ENCODE peak calls at places on chromosomes 4 and X, in four cellular contexts. Z is WTC11, J is H1, Y is GM12878. D is an unnamed sample.

GRCh38 chr4:80335554-80336358 is at the start of gene CFAP299:
- DNase-seq in Z (peak), J (peak), Y (peak), D (peak)

GRCh38 chr4:42786350-42787070 is 106.0 kb upstream of the GRXCR1 start:
- DNase-seq in Z (peak), J (no peak), Y (no peak), D (peak)

GRCh38 chrX:37997096-37997495 is 9.3 kb upstream of the SYTL5 start:
- DNase-seq in Z (no peak), J (no peak), Y (no peak), D (no peak)

GRCh38 chrX:108736509-108737479 is at the start of gene IRS4:
- DNase-seq in Z (peak), J (peak), Y (no peak), D (peak)

GRCh38 chr4:105895609-105896460 is 564 bp downstream of the NPNT start:
- DNase-seq in Z (peak), J (no peak), Y (no peak), D (peak)

GRCh38 chrX:65999563-66000148 is 40.2 kb downstream of the VSIG4 start:
- DNase-seq in Z (no peak), J (no peak), Y (no peak), D (no peak)

GRCh38 chr4:65845169-65845568 is 174.9 kb upstream of the EPHA5 start:
- DNase-seq in Z (no peak), J (no peak), Y (no peak), D (no peak)

GRCh38 chr4:89894654-89895652 is at the start of gene MMRN1:
- DNase-seq in Z (no peak), J (no peak), Y (no peak), D (no peak)

GRCh38 chr4:140653718-140654515 is 85.2 kb upstream of the UCP1 start:
- DNase-seq in Z (no peak), J (no peak), Y (no peak), D (peak)

GRCh38 chr4:158411180-158411721 is 110.4 kb upstream of the RXFP1 start:
- DNase-seq in Z (no peak), J (no peak), Y (no peak), D (no peak)

GRCh38 chrX:23525531-23525930 is 141.8 kb upstream of the PRDX4 start:
- DNase-seq in Z (no peak), J (no peak), Y (no peak), D (no peak)

GRCh38 chr4:88613417-88613875 is 21.2 kb downstream of the HERC3 start:
- DNase-seq in Z (no peak), J (no peak), Y (no peak), D (peak)

GRCh38 chrX:49103637-49104036 is 19.9 kb downstream of the GPKOW start:
- DNase-seq in Z (no peak), J (no peak), Y (no peak), D (no peak)

GRCh38 chrX:70033348-70033747 is 16.4 kb downstream of the AWAT2 start:
- DNase-seq in Z (peak), J (no peak), Y (no peak), D (peak)

GRCh38 chrX:15269120-15269519 is 763 bp downstream of the ASB9 start:
- DNase-seq in Z (no peak), J (no peak), Y (no peak), D (no peak)

GRCh38 chr4:103092245-103092644 is 7.4 kb downstream of the BDH2 start:
- DNase-seq in Z (no peak), J (no peak), Y (no peak), D (no peak)

GRCh38 chr4:53583513-53583912 is 7.8 kb downstream of the LNX1 start:
- DNase-seq in Z (no peak), J (no peak), Y (no peak), D (no peak)

GRCh38 chrX:87583679-87584078 is 66.1 kb downstream of the KLHL4 start:
- DNase-seq in Z (peak), J (peak), Y (no peak), D (peak)

GRCh38 chr4:2822461-2823300 is 21.0 kb upstream of the ADD1 start:
- DNase-seq in Z (no peak), J (no peak), Y (no peak), D (no peak)

GRCh38 chrX:69024931-69025330 is 140.3 kb downstream of the PJA1 start:
- DNase-seq in Z (no peak), J (no peak), Y (no peak), D (peak)

GRCh38 chrX:48683411-48683982 is at the start of gene WAS:
- DNase-seq in Z (no peak), J (no peak), Y (peak), D (no peak)

GRCh38 chr4:20512053-20512810 is 188.0 kb upstream of the PACRGL start:
- DNase-seq in Z (no peak), J (no peak), Y (no peak), D (no peak)
- TF ChIP-seq CREB1 in Z (no peak), J (no peak), Y (no peak), D (no peak)

DNA sequence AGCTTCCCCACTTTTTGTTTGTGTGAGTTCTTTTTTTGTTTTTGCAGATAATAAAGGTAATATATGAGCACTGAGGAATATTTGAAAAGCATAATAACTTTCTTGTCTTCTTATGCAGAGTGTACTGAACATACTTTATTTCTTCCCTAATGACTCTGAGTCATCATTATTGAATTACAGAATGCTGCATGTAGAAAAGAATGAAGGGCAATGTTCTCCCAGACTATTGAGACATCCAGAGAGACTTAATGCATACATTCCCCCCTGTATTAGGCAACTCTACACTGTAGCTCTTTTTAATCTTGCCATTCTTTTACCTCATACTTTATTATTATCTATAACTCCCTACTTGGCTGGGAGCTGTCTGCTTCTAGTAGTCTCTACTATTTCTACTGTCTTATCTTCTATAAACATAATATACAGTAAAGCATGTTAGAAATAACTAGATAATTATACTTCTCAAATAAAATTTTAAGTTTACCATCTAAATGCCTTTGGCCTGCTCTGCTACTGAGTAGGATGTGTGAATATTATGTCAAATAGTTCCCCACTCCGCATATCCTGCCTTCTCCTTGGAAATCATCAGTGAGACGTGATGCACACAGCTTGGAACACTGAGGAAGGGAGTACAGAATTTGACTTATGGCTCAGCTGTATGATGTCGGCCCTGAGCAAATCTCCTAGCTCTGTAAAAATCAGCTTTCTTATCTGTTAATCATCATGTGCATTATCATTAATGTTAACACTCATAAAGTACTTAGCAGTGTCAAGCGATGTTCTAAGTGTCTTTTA is 240.7 kb upstream of the ANKRD50 start:
- DNase-seq in Z (no peak), J (no peak), Y (no peak), D (no peak)
- TF ChIP-seq CREB1 in Z (no peak), J (no peak), Y (no peak), D (no peak)

GRCh38 chrX:45385767-45386166 is 185.1 kb upstream of the DIPK2B start:
- DNase-seq in Z (no peak), J (no peak), Y (no peak), D (no peak)
- TF ChIP-seq CREB1 in Z (no peak), J (no peak), Y (no peak), D (no peak)

GRCh38 chr4:70110917-70111316 is 43.1 kb upstream of the PRR27 start:
- DNase-seq in Z (no peak), J (no peak), Y (no peak), D (no peak)
- TF ChIP-seq CREB1 in Z (no peak), J (no peak), Y (no peak), D (no peak)

GRCh38 chrX:129678881-129679195 is 24.1 kb upstream of the APLN start:
- DNase-seq in Z (no peak), J (no peak), Y (no peak), D (no peak)

GRCh38 chrX:129679856-129680255 is 25.1 kb upstream of the APLN start:
- DNase-seq in Z (no peak), J (no peak), Y (no peak), D (no peak)

GRCh38 chrX:129682979-129683378 is 28.2 kb upstream of the APLN start:
- DNase-seq in Z (no peak), J (no peak), Y (no peak), D (no peak)

GRCh38 chrX:129678176-129678880 is 23.6 kb upstream of the APLN start:
- DNase-seq in Z (no peak), J (no peak), Y (no peak), D (peak)
- TF ChIP-seq CREB1 in Z (no peak), J (no peak), Y (no peak), D (no peak)

GRCh38 chr4:173498023-173498422 is 32.0 kb downstream of the HAND2 start:
- DNase-seq in Z (no peak), J (no peak), Y (no peak), D (no peak)
- TF ChIP-seq CREB1 in Z (no peak), J (no peak), Y (no peak), D (no peak)

DNA sequence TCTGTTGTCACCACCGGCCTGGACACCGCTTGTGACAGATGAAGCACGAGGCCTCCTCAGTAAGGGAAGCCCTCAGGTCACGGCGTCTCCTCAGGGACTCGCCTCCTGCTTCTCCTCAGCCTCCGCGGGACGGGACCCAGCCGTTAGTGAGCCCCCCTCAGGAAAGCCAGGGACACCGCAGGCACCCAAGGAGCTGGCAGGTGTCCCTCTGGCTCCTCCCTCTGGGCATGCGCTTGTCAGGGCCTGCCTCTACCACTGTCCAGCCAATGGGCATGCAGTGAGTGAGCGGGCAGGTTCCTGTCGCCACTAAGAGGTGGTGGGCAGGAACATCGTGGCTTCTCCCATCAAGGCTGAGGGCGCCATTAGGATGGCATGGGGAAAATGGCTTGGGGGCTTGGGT is 23.5 kb upstream of the CT55 start:
- DNase-seq in Z (peak), J (peak), Y (no peak), D (peak)
- TF ChIP-seq CREB1 in Z (no peak), J (no peak), Y (no peak), D (no peak)

GRCh38 chr4:7338876-7339623 is 95.7 kb downstream of the PSAPL1 start:
- DNase-seq in Z (no peak), J (no peak), Y (no peak), D (no peak)
- TF ChIP-seq CREB1 in Z (no peak), J (no peak), Y (no peak), D (no peak)

GRCh38 chrX:150610038-150610437 is 41.6 kb downstream of the MTM1 start:
- DNase-seq in Z (no peak), J (no peak), Y (no peak), D (no peak)

GRCh38 chrX:150602296-150602695 is 33.9 kb downstream of the MTM1 start:
- DNase-seq in Z (no peak), J (no peak), Y (no peak), D (no peak)

GRCh38 chrX:150607200-150607599 is 38.8 kb downstream of the MTM1 start:
- DNase-seq in Z (no peak), J (no peak), Y (no peak), D (no peak)

GRCh38 chrX:150602743-150603142 is 34.3 kb downstream of the MTM1 start:
- DNase-seq in Z (no peak), J (no peak), Y (no peak), D (no peak)

DNA sequence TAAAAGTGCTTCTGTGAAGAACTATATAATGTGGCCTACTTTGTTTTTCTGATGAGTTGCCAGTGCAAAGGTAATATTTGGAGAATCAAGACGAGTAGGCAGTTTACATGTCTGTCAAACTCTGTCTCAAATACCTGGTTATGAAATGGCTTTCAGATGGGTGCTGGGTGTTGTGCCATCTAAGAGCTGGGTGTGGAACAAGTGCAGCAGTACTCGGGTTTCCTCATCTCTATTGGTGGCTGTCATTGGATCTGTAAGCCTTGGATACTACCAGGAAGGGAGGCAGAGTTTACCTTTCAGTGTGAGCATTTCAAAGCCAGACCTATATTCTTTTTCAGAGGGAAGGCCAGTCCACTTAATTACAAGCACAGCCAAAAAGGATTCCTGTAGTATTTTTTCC is 37.2 kb downstream of the MTM1 start:
- DNase-seq in Z (no peak), J (no peak), Y (no peak), D (no peak)
- TF ChIP-seq CREB1 in Z (no peak), J (no peak), Y (no peak), D (no peak)